ENCODE peak calls at places on chromosomes 7 and 10, in six cellular contexts. One of them, this sample, is unnamed.

GRCh38 chr10:6647811-6648526 is 67.9 kb upstream of the PRKCQ start:
- DNase-seq in mesendoderm: peak
- DNase-seq in AG09319: no peak
- DNase-seq in germinal center: peak
- DNase-seq in CD8-positive, alpha-beta T cell: peak
- DNase-seq in upper lobe of right lung: peak
- DNase-seq in this sample: peak

GRCh38 chr7:100493476-100494264 is 9.9 kb downstream of the NYAP1 start:
- DNase-seq in AG09319: no peak
- DNase-seq in germinal center: peak
- DNase-seq in upper lobe of right lung: peak
- DNase-seq in mesendoderm: peak
- DNase-seq in CD8-positive, alpha-beta T cell: peak
- DNase-seq in this sample: peak

GRCh38 chr10:66292456-66292855 is 633.4 kb upstream of the LRRTM3 start:
- DNase-seq in mesendoderm: no peak
- DNase-seq in upper lobe of right lung: no peak
- DNase-seq in germinal center: no peak
- DNase-seq in AG09319: no peak
- DNase-seq in CD8-positive, alpha-beta T cell: no peak
- DNase-seq in this sample: no peak

GRCh38 chr10:94212876-94213595 is 149.7 kb downstream of the NOC3L start:
- DNase-seq in AG09319: no peak
- DNase-seq in CD8-positive, alpha-beta T cell: no peak
- DNase-seq in mesendoderm: no peak
- DNase-seq in germinal center: no peak
- DNase-seq in upper lobe of right lung: no peak
- DNase-seq in this sample: no peak

GRCh38 chr7:131042269-131043160 is 285.2 kb upstream of the MKLN1 start:
- DNase-seq in upper lobe of right lung: no peak
- DNase-seq in mesendoderm: peak
- DNase-seq in CD8-positive, alpha-beta T cell: no peak
- DNase-seq in germinal center: no peak
- DNase-seq in AG09319: no peak
- DNase-seq in this sample: no peak

GRCh38 chr7:20191044-20191867 is 25.9 kb downstream of the MACC1 start:
- DNase-seq in AG09319: no peak
- DNase-seq in mesendoderm: peak
- DNase-seq in CD8-positive, alpha-beta T cell: no peak
- DNase-seq in germinal center: peak
- DNase-seq in upper lobe of right lung: no peak
- DNase-seq in this sample: no peak

GRCh38 chr10:125802739-125803138 is 20.3 kb downstream of the UROS start:
- DNase-seq in mesendoderm: no peak
- DNase-seq in upper lobe of right lung: no peak
- DNase-seq in AG09319: no peak
- DNase-seq in germinal center: no peak
- DNase-seq in CD8-positive, alpha-beta T cell: no peak
- DNase-seq in this sample: no peak

GRCh38 chr7:70574970-70575799 is 556.8 kb upstream of the GALNT17 start:
- DNase-seq in AG09319: no peak
- DNase-seq in CD8-positive, alpha-beta T cell: no peak
- DNase-seq in mesendoderm: peak
- DNase-seq in upper lobe of right lung: no peak
- DNase-seq in germinal center: no peak
- DNase-seq in this sample: no peak

GRCh38 chr10:102120142-102120986 is at the start of gene LDB1:
- DNase-seq in upper lobe of right lung: peak
- DNase-seq in mesendoderm: peak
- DNase-seq in CD8-positive, alpha-beta T cell: peak
- DNase-seq in AG09319: peak
- DNase-seq in germinal center: peak
- DNase-seq in this sample: peak

This sample was measured in CD4-positive, alpha-beta T cell.